ENCODE peak calls at places on chromosome 1, in four cellular contexts. One of them, this sample, is unnamed.

GRCh38 chr1:230754831-230755230 is 7.6 kb downstream of the CAPN9 start:
- DNase-seq in fibroblast of lung: peak; percentile 80
- DNase-seq in neuronal stem cell: no peak
- DNase-seq in tibial nerve: no peak
- DNase-seq in this sample: no peak

GRCh38 chr1:40691538-40692428 is at the start of gene NFYC:
- DNase-seq in fibroblast of lung: peak; percentile 99
- DNase-seq in neuronal stem cell: peak; percentile 99
- DNase-seq in tibial nerve: peak; percentile 97
- DNase-seq in this sample: peak; percentile 92

GRCh38 chr1:85313888-85314696 is 37.7 kb upstream of the BCL10 start:
- DNase-seq in fibroblast of lung: peak; percentile 87
- DNase-seq in neuronal stem cell: no peak
- DNase-seq in tibial nerve: no peak
- DNase-seq in this sample: peak; percentile 86

GRCh38 chr1:109201123-109201703 is 12.5 kb upstream of the SARS1 start:
- DNase-seq in fibroblast of lung: peak; percentile 75
- DNase-seq in neuronal stem cell: peak; percentile 46
- DNase-seq in tibial nerve: no peak
- DNase-seq in this sample: no peak

GRCh38 chr1:203045821-203046594 is 19.7 kb downstream of the PPFIA4 start:
- DNase-seq in fibroblast of lung: no peak
- DNase-seq in neuronal stem cell: no peak
- DNase-seq in tibial nerve: no peak
- DNase-seq in this sample: no peak

GRCh38 chr1:145849356-145850165 is 4.1 kb downstream of the NUDT17 start:
- DNase-seq in fibroblast of lung: peak; percentile 49
- DNase-seq in neuronal stem cell: no peak
- DNase-seq in tibial nerve: no peak
- DNase-seq in this sample: peak; percentile 63

GRCh38 chr1:22102746-22103145 is 40.2 kb downstream of the WNT4 start:
- DNase-seq in fibroblast of lung: no peak
- DNase-seq in neuronal stem cell: no peak
- DNase-seq in tibial nerve: no peak
- DNase-seq in this sample: peak; percentile 25

GRCh38 chr1:115402753-115403184 is 64.7 kb upstream of the NGF start:
- DNase-seq in fibroblast of lung: no peak
- DNase-seq in neuronal stem cell: no peak
- DNase-seq in tibial nerve: no peak
- DNase-seq in this sample: no peak

GRCh38 chr1:59747469-59748014 is 67.2 kb upstream of the HOOK1 start:
- DNase-seq in fibroblast of lung: no peak
- DNase-seq in neuronal stem cell: no peak
- DNase-seq in tibial nerve: no peak
- DNase-seq in this sample: no peak

GRCh38 chr1:93738075-93738622 is 56.5 kb upstream of the BCAR3 start:
- DNase-seq in fibroblast of lung: peak; percentile 64
- DNase-seq in neuronal stem cell: no peak
- DNase-seq in tibial nerve: no peak
- DNase-seq in this sample: no peak

GRCh38 chr1:96596226-96596625 is 125.4 kb upstream of the PTBP2 start:
- DNase-seq in fibroblast of lung: peak; percentile 11
- DNase-seq in neuronal stem cell: no peak
- DNase-seq in tibial nerve: no peak
- DNase-seq in this sample: no peak

GRCh38 chr1:161068306-161069200 is 1.1 kb downstream of the ARHGAP30 start:
- DNase-seq in fibroblast of lung: no peak
- DNase-seq in neuronal stem cell: no peak
- DNase-seq in tibial nerve: peak; percentile 49
- DNase-seq in this sample: no peak

GRCh38 chr1:181656491-181656890 is 173.2 kb downstream of the CACNA1E start:
- DNase-seq in fibroblast of lung: peak; percentile 2
- DNase-seq in neuronal stem cell: no peak
- DNase-seq in tibial nerve: no peak
- DNase-seq in this sample: no peak

GRCh38 chr1:22224091-22224490 is 81.2 kb upstream of the WNT4 start:
- DNase-seq in fibroblast of lung: no peak
- DNase-seq in neuronal stem cell: no peak
- DNase-seq in tibial nerve: no peak
- DNase-seq in this sample: no peak

GRCh38 chr1:43152866-43153265 is 19.2 kb downstream of the EBNA1BP2 start:
- DNase-seq in fibroblast of lung: peak; percentile 4
- DNase-seq in neuronal stem cell: no peak
- DNase-seq in tibial nerve: no peak
- DNase-seq in this sample: no peak

GRCh38 chr1:71828431-71829012 is 453.8 kb downstream of the NEGR1 start:
- DNase-seq in fibroblast of lung: no peak
- DNase-seq in neuronal stem cell: peak; percentile 5
- DNase-seq in tibial nerve: no peak
- DNase-seq in this sample: no peak

GRCh38 chr1:200670215-200671118 is 760 bp upstream of the DDX59 start:
- DNase-seq in fibroblast of lung: peak; percentile 78
- DNase-seq in neuronal stem cell: no peak
- DNase-seq in tibial nerve: peak; percentile 45
- DNase-seq in this sample: peak; percentile 34

GRCh38 chr1:178266619-178267066 is 172.7 kb downstream of the RASAL2 start:
- DNase-seq in fibroblast of lung: no peak
- DNase-seq in neuronal stem cell: no peak
- DNase-seq in tibial nerve: no peak
- DNase-seq in this sample: no peak

GRCh38 chr1:155392898-155393411 is 72.3 kb downstream of the RUSC1 start:
- DNase-seq in fibroblast of lung: peak; percentile 32
- DNase-seq in neuronal stem cell: no peak
- DNase-seq in tibial nerve: no peak
- DNase-seq in this sample: peak; percentile 94

GRCh38 chr1:212669102-212669501 is 30.5 kb downstream of the BATF3 start:
- DNase-seq in fibroblast of lung: peak; percentile 18
- DNase-seq in neuronal stem cell: no peak
- DNase-seq in tibial nerve: no peak
- DNase-seq in this sample: no peak

GRCh38 chr1:202004711-202005110 is 5.7 kb upstream of the ELF3 start:
- DNase-seq in fibroblast of lung: no peak
- DNase-seq in neuronal stem cell: no peak
- DNase-seq in tibial nerve: no peak
- DNase-seq in this sample: no peak

GRCh38 chr1:238152119-238152518 is 261.4 kb upstream of the ZP4 start:
- DNase-seq in fibroblast of lung: no peak
- DNase-seq in neuronal stem cell: no peak
- DNase-seq in tibial nerve: no peak
- DNase-seq in this sample: no peak

GRCh38 chr1:213055767-213056166 is 4.7 kb downstream of the RPS6KC1 start:
- DNase-seq in fibroblast of lung: no peak
- DNase-seq in neuronal stem cell: no peak
- DNase-seq in tibial nerve: no peak
- DNase-seq in this sample: no peak

GRCh38 chr1:247906504-247907047 is 11.2 kb downstream of the OR2W3 start:
- DNase-seq in fibroblast of lung: no peak
- DNase-seq in neuronal stem cell: no peak
- DNase-seq in tibial nerve: no peak
- DNase-seq in this sample: peak; percentile 51
- H3K4me3 ChIP-seq in fibroblast of lung: no peak overlapping the region
- H3K4me3 ChIP-seq in neuronal stem cell: no peak overlapping the region
- H3K4me3 ChIP-seq in tibial nerve: no peak overlapping the region
- H3K4me3 ChIP-seq in this sample: peak overlapping the region; percentile 30

GRCh38 chr1:9922342-9922741 is 12.3 kb upstream of the CTNNBIP1 start:
- DNase-seq in fibroblast of lung: no peak
- DNase-seq in neuronal stem cell: peak; percentile 55
- DNase-seq in tibial nerve: no peak
- DNase-seq in this sample: no peak
- H3K4me3 ChIP-seq in fibroblast of lung: no peak overlapping the region
- H3K4me3 ChIP-seq in neuronal stem cell: no peak overlapping the region
- H3K4me3 ChIP-seq in tibial nerve: no peak overlapping the region
- H3K4me3 ChIP-seq in this sample: no peak overlapping the region

GRCh38 chr1:119327436-119328155 is 41.0 kb upstream of the HAO2 start:
- DNase-seq in fibroblast of lung: peak; percentile 17
- DNase-seq in neuronal stem cell: peak; percentile 38
- DNase-seq in tibial nerve: peak; percentile 14
- DNase-seq in this sample: no peak
- H3K4me3 ChIP-seq in fibroblast of lung: no peak overlapping the region
- H3K4me3 ChIP-seq in neuronal stem cell: peak overlapping the region; percentile 49
- H3K4me3 ChIP-seq in tibial nerve: peak overlapping the region; percentile 12
- H3K4me3 ChIP-seq in this sample: peak overlapping the region; percentile 48

DNA sequence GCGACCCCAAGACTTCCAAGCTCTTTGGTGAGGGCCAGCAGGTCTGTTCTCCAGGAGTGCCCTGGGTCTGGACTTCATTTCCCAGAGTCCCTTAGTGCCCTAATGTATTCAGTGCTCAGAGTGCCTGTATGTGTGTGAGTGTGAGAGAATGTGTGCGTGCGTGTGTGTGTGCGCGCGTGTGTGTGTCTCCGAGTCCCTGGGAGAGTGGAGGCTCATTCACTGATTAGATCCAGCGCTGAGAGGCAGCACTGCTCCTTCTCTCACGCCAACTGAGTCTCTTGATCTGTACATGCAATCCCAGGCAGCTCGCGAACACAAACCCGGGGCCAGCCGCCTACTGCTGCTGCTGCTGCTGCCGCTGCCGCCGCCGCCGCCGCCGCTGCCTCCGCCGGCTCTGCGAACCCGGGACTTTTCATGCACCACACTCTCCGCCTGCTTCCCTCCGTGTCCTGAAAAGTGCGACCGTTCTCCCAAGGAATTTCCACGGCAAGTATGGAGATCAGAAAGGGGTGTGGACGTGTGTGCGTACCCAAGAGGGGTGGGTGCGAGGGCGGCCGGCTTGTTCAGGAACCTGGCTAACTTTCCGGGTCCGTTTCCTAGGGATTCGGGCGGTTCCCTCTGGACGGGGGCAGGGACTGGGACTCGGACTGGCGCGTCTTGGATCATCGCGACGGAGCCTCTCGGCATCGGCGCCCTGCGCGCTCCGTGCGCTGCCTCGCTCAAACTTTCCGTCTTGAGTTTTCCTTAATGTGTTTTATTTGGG is at the start of gene RNF220:
- DNase-seq in fibroblast of lung: peak; percentile 57
- DNase-seq in neuronal stem cell: peak; percentile 78
- DNase-seq in tibial nerve: peak; percentile 42
- DNase-seq in this sample: no peak
- H3K4me3 ChIP-seq in fibroblast of lung: peak within 1 kb of the TSS; percentile 6
- H3K4me3 ChIP-seq in neuronal stem cell: peak within 1 kb of the TSS; percentile 85
- H3K4me3 ChIP-seq in tibial nerve: peak within 1 kb of the TSS; percentile 34
- H3K4me3 ChIP-seq in this sample: peak within 1 kb of the TSS; percentile 43

GRCh38 chr1:15948600-15949452 is 27.1 kb downstream of the ZBTB17 start:
- DNase-seq in fibroblast of lung: peak; percentile 92
- DNase-seq in neuronal stem cell: no peak
- DNase-seq in tibial nerve: peak; percentile 80
- DNase-seq in this sample: peak; percentile 86

GRCh38 chr1:15950763-15951295 is 25.1 kb downstream of the ZBTB17 start:
- DNase-seq in fibroblast of lung: no peak
- DNase-seq in neuronal stem cell: no peak
- DNase-seq in tibial nerve: peak; percentile 52
- DNase-seq in this sample: no peak

GRCh38 chr1:15949453-15950245 is 26.3 kb downstream of the ZBTB17 start:
- DNase-seq in fibroblast of lung: peak; percentile 94
- DNase-seq in neuronal stem cell: no peak
- DNase-seq in tibial nerve: peak; percentile 82
- DNase-seq in this sample: peak; percentile 96

GRCh38 chr1:15951341-15952153 is 24.4 kb downstream of the ZBTB17 start:
- DNase-seq in fibroblast of lung: no peak
- DNase-seq in neuronal stem cell: no peak
- DNase-seq in tibial nerve: no peak
- DNase-seq in this sample: no peak

DNA sequence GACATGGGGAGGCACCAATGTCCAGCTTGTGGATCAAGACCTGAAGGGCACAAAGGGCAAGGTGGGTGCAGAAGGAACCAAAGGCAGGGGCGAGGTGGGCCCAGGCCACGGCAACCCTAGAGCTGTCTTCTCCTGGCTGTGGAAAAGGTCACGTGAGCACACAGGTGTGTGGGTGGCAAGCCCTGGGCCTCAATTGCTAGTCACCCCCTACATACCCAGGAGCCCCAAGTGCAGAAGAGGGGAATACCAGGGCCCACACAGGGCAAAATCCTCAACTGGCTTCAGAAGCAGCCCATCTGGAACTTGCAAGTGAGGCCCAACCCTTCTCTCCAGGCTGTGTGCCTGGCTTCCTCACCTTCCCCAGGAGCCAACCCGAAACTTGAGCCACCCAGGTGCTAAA is 25.6 kb downstream of the ZBTB17 start:
- DNase-seq in fibroblast of lung: no peak
- DNase-seq in neuronal stem cell: no peak
- DNase-seq in tibial nerve: no peak
- DNase-seq in this sample: no peak
- H3K4me3 ChIP-seq in fibroblast of lung: no peak overlapping the region
- H3K4me3 ChIP-seq in neuronal stem cell: peak overlapping the region; percentile 2
- H3K4me3 ChIP-seq in tibial nerve: no peak overlapping the region
- H3K4me3 ChIP-seq in this sample: no peak overlapping the region

GRCh38 chr1:3598522-3599285 is 12.6 kb downstream of the MEGF6 start:
- DNase-seq in fibroblast of lung: no peak
- DNase-seq in neuronal stem cell: no peak
- DNase-seq in tibial nerve: no peak
- DNase-seq in this sample: no peak
- H3K4me3 ChIP-seq in fibroblast of lung: no peak overlapping the region
- H3K4me3 ChIP-seq in neuronal stem cell: no peak overlapping the region
- H3K4me3 ChIP-seq in tibial nerve: no peak overlapping the region
- H3K4me3 ChIP-seq in this sample: no peak overlapping the region

DNA sequence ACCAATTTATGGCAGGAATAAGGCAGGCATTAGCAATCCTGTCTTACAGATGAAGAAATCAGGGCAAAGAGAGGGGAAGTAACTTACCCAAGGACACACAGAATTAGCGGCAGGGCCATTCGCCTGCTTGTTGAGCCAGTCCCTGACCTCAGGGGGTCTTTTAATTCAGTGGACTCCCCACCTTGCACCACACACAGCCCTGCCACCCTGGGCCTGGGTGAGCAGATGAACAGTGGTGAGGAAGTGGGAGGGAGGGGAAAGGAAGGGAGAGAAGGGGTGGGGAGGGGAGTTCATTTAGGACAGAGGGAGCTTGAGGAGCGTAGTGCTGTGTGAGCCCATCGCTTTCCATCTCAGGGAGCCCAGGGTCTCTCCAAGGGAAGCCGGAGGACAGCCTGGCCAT is 34.7 kb downstream of the GLIS1 start:
- DNase-seq in fibroblast of lung: no peak
- DNase-seq in neuronal stem cell: no peak
- DNase-seq in tibial nerve: no peak
- DNase-seq in this sample: no peak
- H3K4me3 ChIP-seq in fibroblast of lung: no peak overlapping the region
- H3K4me3 ChIP-seq in neuronal stem cell: no peak overlapping the region
- H3K4me3 ChIP-seq in tibial nerve: no peak overlapping the region
- H3K4me3 ChIP-seq in this sample: no peak overlapping the region

GRCh38 chr1:23792151-23792945 is 1.4 kb downstream of the LYPLA2 start:
- DNase-seq in fibroblast of lung: no peak
- DNase-seq in neuronal stem cell: no peak
- DNase-seq in tibial nerve: no peak
- DNase-seq in this sample: no peak
- H3K4me3 ChIP-seq in fibroblast of lung: peak overlapping the region; percentile 42
- H3K4me3 ChIP-seq in neuronal stem cell: peak overlapping the region; percentile 70
- H3K4me3 ChIP-seq in tibial nerve: peak overlapping the region; percentile 50
- H3K4me3 ChIP-seq in this sample: peak overlapping the region; percentile 96